ENCODE peak calls at places on chromosomes 5 and 9, in four cellular contexts. One of them, this sample, is unnamed.

GRCh38 chr5:38307845-38308244 is 49.5 kb downstream of the EGFLAM start:
- DNase-seq in C1 segment of cervical spinal cord: no peak
- DNase-seq in tibial artery: no peak
- DNase-seq in fibroblast of the conjunctiva: no peak
- DNase-seq in this sample: no peak

GRCh38 chr5:97111612-97112011 is 30.8 kb downstream of the LIX1 start:
- DNase-seq in C1 segment of cervical spinal cord: no peak
- DNase-seq in tibial artery: no peak
- DNase-seq in fibroblast of the conjunctiva: no peak
- DNase-seq in this sample: no peak

GRCh38 chr9:114450833-114451706 is 54.2 kb downstream of the WHRN start:
- DNase-seq in C1 segment of cervical spinal cord: no peak
- DNase-seq in tibial artery: no peak
- DNase-seq in fibroblast of the conjunctiva: no peak
- DNase-seq in this sample: no peak

GRCh38 chr5:76162335-76162734 is 79.2 kb downstream of the SV2C start:
- DNase-seq in C1 segment of cervical spinal cord: no peak
- DNase-seq in tibial artery: no peak
- DNase-seq in fibroblast of the conjunctiva: no peak
- DNase-seq in this sample: no peak

GRCh38 chr5:140611020-140611521 is 21.9 kb downstream of the CD14 start:
- DNase-seq in C1 segment of cervical spinal cord: no peak
- DNase-seq in tibial artery: no peak
- DNase-seq in fibroblast of the conjunctiva: no peak
- DNase-seq in this sample: no peak

GRCh38 chr5:164376840-164377239 is 871.4 kb downstream of the MAT2B start:
- DNase-seq in C1 segment of cervical spinal cord: no peak
- DNase-seq in tibial artery: no peak
- DNase-seq in fibroblast of the conjunctiva: no peak
- DNase-seq in this sample: no peak

GRCh38 chr9:137381501-137382443 is 41.2 kb downstream of the EXD3 start:
- DNase-seq in C1 segment of cervical spinal cord: no peak
- DNase-seq in tibial artery: no peak
- DNase-seq in fibroblast of the conjunctiva: no peak
- DNase-seq in this sample: no peak

GRCh38 chr5:173315495-173316352 is 12.5 kb downstream of the STC2 start:
- DNase-seq in C1 segment of cervical spinal cord: peak
- DNase-seq in tibial artery: peak
- DNase-seq in fibroblast of the conjunctiva: peak
- DNase-seq in this sample: no peak

GRCh38 chr5:82884821-82885471 is 192.2 kb downstream of the TMEM167A start:
- DNase-seq in C1 segment of cervical spinal cord: no peak
- DNase-seq in tibial artery: no peak
- DNase-seq in fibroblast of the conjunctiva: no peak
- DNase-seq in this sample: no peak

GRCh38 chr5:44236040-44236439 is 153.2 kb downstream of the FGF10 start:
- DNase-seq in C1 segment of cervical spinal cord: no peak
- DNase-seq in tibial artery: no peak
- DNase-seq in fibroblast of the conjunctiva: no peak
- DNase-seq in this sample: no peak

GRCh38 chr5:59380350-59380951 is 513.1 kb downstream of the PDE4D start:
- DNase-seq in C1 segment of cervical spinal cord: no peak
- DNase-seq in tibial artery: no peak
- DNase-seq in fibroblast of the conjunctiva: peak
- DNase-seq in this sample: no peak

GRCh38 chr5:153659337-153659736 is 168.9 kb downstream of the GRIA1 start:
- DNase-seq in C1 segment of cervical spinal cord: no peak
- DNase-seq in tibial artery: no peak
- DNase-seq in fibroblast of the conjunctiva: peak
- DNase-seq in this sample: no peak

GRCh38 chr9:136799079-136799853 is 3.1 kb downstream of the CCDC183 start:
- DNase-seq in C1 segment of cervical spinal cord: no peak
- DNase-seq in tibial artery: no peak
- DNase-seq in fibroblast of the conjunctiva: no peak
- DNase-seq in this sample: no peak

GRCh38 chr5:72445969-72446368 is 61.2 kb downstream of the ZNF366 start:
- DNase-seq in C1 segment of cervical spinal cord: no peak
- DNase-seq in tibial artery: no peak
- DNase-seq in fibroblast of the conjunctiva: no peak
- DNase-seq in this sample: no peak

GRCh38 chr5:125611541-125611940 is 811.7 kb upstream of the GRAMD2B start:
- DNase-seq in C1 segment of cervical spinal cord: no peak
- DNase-seq in tibial artery: no peak
- DNase-seq in fibroblast of the conjunctiva: no peak
- DNase-seq in this sample: no peak

GRCh38 chr5:79857692-79858091 is 133.4 kb downstream of the MTX3 start:
- DNase-seq in C1 segment of cervical spinal cord: no peak
- DNase-seq in tibial artery: no peak
- DNase-seq in fibroblast of the conjunctiva: no peak
- DNase-seq in this sample: peak

GRCh38 chr9:97474373-97474925 is 27.0 kb upstream of the TMOD1 start:
- DNase-seq in C1 segment of cervical spinal cord: no peak
- DNase-seq in tibial artery: no peak
- DNase-seq in fibroblast of the conjunctiva: no peak
- DNase-seq in this sample: no peak

GRCh38 chr9:130770679-130771442 is 64.2 kb upstream of the ABL1 start:
- DNase-seq in C1 segment of cervical spinal cord: no peak
- DNase-seq in tibial artery: no peak
- DNase-seq in fibroblast of the conjunctiva: peak
- DNase-seq in this sample: no peak

GRCh38 chr5:109479260-109479860 is 69.6 kb upstream of the PJA2 start:
- DNase-seq in C1 segment of cervical spinal cord: no peak
- DNase-seq in tibial artery: no peak
- DNase-seq in fibroblast of the conjunctiva: no peak
- DNase-seq in this sample: no peak

GRCh38 chr5:87020099-87020934 is 247.4 kb upstream of the RASA1 start:
- DNase-seq in C1 segment of cervical spinal cord: no peak
- DNase-seq in tibial artery: peak
- DNase-seq in fibroblast of the conjunctiva: no peak
- DNase-seq in this sample: peak

GRCh38 chr5:57221049-57221568 is 47.2 kb downstream of the GPBP1 start:
- DNase-seq in C1 segment of cervical spinal cord: no peak
- DNase-seq in tibial artery: no peak
- DNase-seq in fibroblast of the conjunctiva: peak
- DNase-seq in this sample: no peak

GRCh38 chr5:52989781-52990530 is 804 bp downstream of the ITGA2 start:
- DNase-seq in C1 segment of cervical spinal cord: peak
- DNase-seq in tibial artery: peak
- DNase-seq in fibroblast of the conjunctiva: no peak
- DNase-seq in this sample: peak

GRCh38 chr9:34546834-34547827 is 24.3 kb upstream of the ENHO start:
- DNase-seq in C1 segment of cervical spinal cord: peak
- DNase-seq in tibial artery: peak
- DNase-seq in fibroblast of the conjunctiva: peak
- DNase-seq in this sample: peak

GRCh38 chr5:24059006-24059405 is 551.6 kb downstream of the PRDM9 start:
- DNase-seq in C1 segment of cervical spinal cord: no peak
- DNase-seq in tibial artery: no peak
- DNase-seq in fibroblast of the conjunctiva: no peak
- DNase-seq in this sample: no peak

GRCh38 chr5:76785493-76785892 is 33.3 kb upstream of the F2RL1 start:
- DNase-seq in C1 segment of cervical spinal cord: no peak
- DNase-seq in tibial artery: no peak
- DNase-seq in fibroblast of the conjunctiva: no peak
- DNase-seq in this sample: no peak

GRCh38 chr5:77972545-77973252 is 196.6 kb upstream of the TBCA start:
- DNase-seq in C1 segment of cervical spinal cord: no peak
- DNase-seq in tibial artery: no peak
- DNase-seq in fibroblast of the conjunctiva: no peak
- DNase-seq in this sample: no peak

GRCh38 chr9:99466787-99467186 is 244.7 kb downstream of the SEC61B start:
- DNase-seq in C1 segment of cervical spinal cord: no peak
- DNase-seq in tibial artery: no peak
- DNase-seq in fibroblast of the conjunctiva: no peak
- DNase-seq in this sample: no peak

GRCh38 chr9:70435948-70436347 is 21.5 kb upstream of the KLF9 start:
- DNase-seq in C1 segment of cervical spinal cord: no peak
- DNase-seq in tibial artery: no peak
- DNase-seq in fibroblast of the conjunctiva: peak
- DNase-seq in this sample: no peak

GRCh38 chr9:5629312-5630037 is 568 bp downstream of the RIC1 start:
- DNase-seq in C1 segment of cervical spinal cord: peak
- DNase-seq in tibial artery: peak
- DNase-seq in fibroblast of the conjunctiva: no peak
- DNase-seq in this sample: peak

GRCh38 chr5:39376293-39376714 is 12.0 kb upstream of the C9 start:
- DNase-seq in C1 segment of cervical spinal cord: no peak
- DNase-seq in tibial artery: no peak
- DNase-seq in fibroblast of the conjunctiva: peak
- DNase-seq in this sample: no peak

GRCh38 chr5:124859027-124859426 is 112.6 kb upstream of the ZNF608 start:
- DNase-seq in C1 segment of cervical spinal cord: no peak
- DNase-seq in tibial artery: no peak
- DNase-seq in fibroblast of the conjunctiva: no peak
- DNase-seq in this sample: no peak

GRCh38 chr5:17802256-17802655 is 168.0 kb downstream of the TAF11L14 start:
- DNase-seq in C1 segment of cervical spinal cord: no peak
- DNase-seq in tibial artery: no peak
- DNase-seq in fibroblast of the conjunctiva: no peak
- DNase-seq in this sample: no peak

This sample was measured in occipital lobe.